ENCODE peak calls at places on chromosomes 16 and 17, in ten cellular contexts. Y is CD8-positive, alpha-beta T cell; S is testis; F is HAP-1; P is left ventricle myocardium inferior; D is esophagus muscularis mucosa; A is PC-9; B is right lobe of liver; T is transverse colon; Z is right atrium auricular region. H is an unnamed sample. For H3K27me3, the result is how much of the 10 kb centered on the place peaks cover.

GRCh38 chr16:52597772-52598483 is 51.0 kb upstream of the TOX3 start:
- DNase-seq in S (no peak), P (no peak), Y (no peak), A (no peak), T (peak), D (no peak), F (peak), B (no peak), Z (no peak), H (no peak)

GRCh38 chr16:86517652-86518258 is 7.4 kb downstream of the FOXF1 start:
- DNase-seq in Y (no peak), Z (no peak), D (peak), T (peak), P (peak), B (peak), F (peak), A (peak), S (peak), H (peak)

GRCh38 chr16:22188595-22189442 is 17.3 kb upstream of the EEF2K start:
- DNase-seq in S (peak), F (peak), A (peak), B (peak), D (no peak), T (peak), P (peak), Z (peak), Y (peak), H (peak)

GRCh38 chr17:80761421-80761871 is 216.8 kb downstream of the RPTOR start:
- DNase-seq in Z (no peak), A (peak), D (no peak), F (no peak), S (no peak), Y (peak), B (no peak), T (no peak), P (no peak), H (no peak)

GRCh38 chr17:28738680-28739384 is 5.0 kb upstream of the TRAF4 start:
- DNase-seq in P (no peak), Z (no peak), D (no peak), S (no peak), T (peak), F (no peak), A (no peak), Y (no peak), B (no peak), H (no peak)

GRCh38 chr16:70571623-70572022 is 48.0 kb downstream of the SF3B3 start:
- DNase-seq in Z (no peak), Y (no peak), B (no peak), A (no peak), T (no peak), P (no peak), S (no peak), F (no peak), D (no peak), H (no peak)

GRCh38 chr17:45787656-45788055 is 3.5 kb downstream of the CRHR1 start:
- DNase-seq in T (no peak), B (no peak), D (no peak), S (no peak), Z (no peak), F (no peak), P (no peak), Y (no peak), A (no peak), H (no peak)

GRCh38 chr16:85567101-85567866 is 45.8 kb upstream of the GSE1 start:
- DNase-seq in S (no peak), A (no peak), F (no peak), D (no peak), T (peak), Z (no peak), P (no peak), B (no peak), Y (no peak), H (no peak)

GRCh38 chr16:11147033-11147848 is 108.8 kb downstream of the SOCS1 start:
- DNase-seq in B (no peak), P (no peak), Y (no peak), F (no peak), S (no peak), T (no peak), Z (no peak), D (no peak), A (no peak), H (no peak)

GRCh38 chr16:87543436-87544191 is 50.8 kb upstream of the ZCCHC14 start:
- DNase-seq in B (no peak), D (no peak), S (no peak), F (no peak), Y (no peak), Z (no peak), T (no peak), P (no peak), A (no peak), H (no peak)

GRCh38 chr17:34163681-34164080 is 91.4 kb upstream of the CCL2 start:
- DNase-seq in F (peak), B (no peak), Z (no peak), T (no peak), A (no peak), D (no peak), S (peak), P (no peak), Y (no peak), H (peak)

GRCh38 chr17:82193520-82194236 is 19.0 kb downstream of the CCDC57 start:
- DNase-seq in T (peak), Y (no peak), Z (no peak), D (no peak), A (no peak), S (no peak), P (no peak), F (no peak), B (no peak), H (no peak)

GRCh38 chr16:72832640-72833039 is 215.3 kb downstream of the ZFHX3 start:
- DNase-seq in Z (peak), A (peak), D (peak), Y (peak), P (peak), S (peak), B (peak), T (peak), F (peak), H (peak)

GRCh38 chr17:29758255-29758654 is 135.5 kb upstream of the CORO6 start:
- DNase-seq in Y (no peak), F (no peak), B (no peak), S (no peak), D (no peak), P (no peak), T (no peak), A (no peak), Z (no peak), H (no peak)

GRCh38 chr17:63631626-63632025 is 9.4 kb downstream of the MAP3K3 start:
- DNase-seq in F (peak), S (no peak), Z (no peak), B (no peak), T (no peak), D (no peak), Y (no peak), P (no peak), A (no peak), H (no peak)

GRCh38 chr16:11576427-11577289 is 10.1 kb downstream of the LITAF start:
- DNase-seq in A (no peak), B (no peak), S (peak), D (no peak), T (no peak), Y (no peak), F (no peak), P (peak), Z (no peak), H (no peak)

GRCh38 chr16:23155445-23156049 is 6.3 kb upstream of the USP31 start:
- DNase-seq in A (no peak), T (peak), P (no peak), B (no peak), S (peak), D (no peak), Z (no peak), Y (no peak), F (no peak), H (peak)

GRCh38 chr16:10641953-10642949 is 52.5 kb downstream of the TEKT5 start:
- DNase-seq in D (no peak), Y (no peak), P (no peak), F (no peak), Z (no peak), T (no peak), S (peak), B (no peak), A (no peak), H (no peak)

GRCh38 chr17:40538019-40538935 is 27.0 kb downstream of the CCR7 start:
- DNase-seq in S (peak), Y (no peak), P (peak), F (no peak), D (no peak), B (peak), A (no peak), Z (no peak), T (no peak), H (peak)

GRCh38 chr17:59542960-59543635 is 22.3 kb upstream of the DHX40 start:
- DNase-seq in P (no peak), B (no peak), S (no peak), F (no peak), Z (no peak), Y (no peak), A (no peak), T (no peak), D (no peak), H (no peak)

GRCh38 chr16:54812229-54812628 is 118.4 kb upstream of the IRX5 start:
- DNase-seq in B (no peak), T (no peak), S (no peak), P (no peak), Z (no peak), Y (no peak), A (no peak), D (no peak), F (peak), H (no peak)

GRCh38 chr16:14015017-14015416 is 56.1 kb upstream of the MRTFB start:
- DNase-seq in B (no peak), P (no peak), T (no peak), A (no peak), Z (no peak), D (no peak), F (no peak), Y (no peak), S (no peak), H (no peak)

GRCh38 chr17:35046740-35047283 is 16.7 kb downstream of the RFFL start:
- DNase-seq in S (no peak), D (no peak), B (no peak), Y (peak), T (no peak), P (no peak), Z (no peak), F (peak), A (peak), H (peak)

GRCh38 chr16:11234884-11235702 is 20.9 kb downstream of the SOCS1 start:
- DNase-seq in P (no peak), A (no peak), Y (no peak), Z (no peak), D (no peak), S (no peak), F (no peak), B (no peak), T (no peak), H (no peak)

GRCh38 chr16:88649924-88650748 is 717 bp downstream of the CYBA start:
- DNase-seq in D (no peak), F (no peak), Y (no peak), A (no peak), T (peak), P (peak), Z (peak), S (no peak), B (peak), H (no peak)

GRCh38 chr16:4660454-4661007 is 32.8 kb upstream of the NUDT16L1 start:
- DNase-seq in Z (peak), P (peak), S (peak), F (no peak), T (peak), A (no peak), Y (peak), D (no peak), B (no peak), H (no peak)

GRCh38 chr17:81996757-81997441 is 19.5 kb downstream of the ASPSCR1 start:
- DNase-seq in P (no peak), T (no peak), A (no peak), F (no peak), S (no peak), Y (no peak), Z (no peak), D (no peak), B (no peak), H (no peak)

GRCh38 chr16:54928421-54929089 is 2.1 kb upstream of the IRX5 start:
- DNase-seq in B (peak), D (peak), S (peak), Y (no peak), Z (no peak), F (peak), A (no peak), P (peak), T (no peak), H (peak)

GRCh38 chr17:65674246-65675045 is 113.0 kb upstream of the AXIN2 start:
- DNase-seq in B (no peak), S (no peak), A (no peak), P (no peak), Y (no peak), T (no peak), Z (no peak), D (no peak), F (no peak), H (no peak)

GRCh38 chr17:15782809-15783208 is 50.7 kb downstream of the TBC1D26 start:
- DNase-seq in B (peak), A (no peak), T (peak), P (peak), D (no peak), Z (no peak), F (no peak), S (peak), Y (peak), H (no peak)

GRCh38 chr17:38608648-38609047 is 2.9 kb upstream of the SRCIN1 start:
- DNase-seq in F (no peak), D (no peak), Y (no peak), P (no peak), A (peak), Z (no peak), T (peak), B (peak), S (no peak), H (no peak)

GRCh38 chr17:57654040-57654775 is 90.9 kb downstream of the CCDC182 start:
- DNase-seq in F (no peak), A (no peak), Z (no peak), B (no peak), D (no peak), Y (no peak), S (no peak), P (no peak), T (no peak), H (no peak)

GRCh38 chr17:75406222-75406615 is 741 bp upstream of the GRB2 start:
- DNase-seq in Y (no peak), D (no peak), A (no peak), B (no peak), F (no peak), Z (no peak), P (no peak), T (no peak), S (no peak), H (no peak)

GRCh38 chr17:30821751-30822723 is 2.5 kb downstream of the CRLF3 start:
- DNase-seq in D (no peak), A (no peak), Z (no peak), F (no peak), T (no peak), B (no peak), S (no peak), P (no peak), Y (no peak), H (no peak)

GRCh38 chr17:37792787-37793186 is 47.9 kb upstream of the HNF1B start:
- DNase-seq in T (no peak), Z (no peak), S (no peak), F (no peak), B (no peak), Y (no peak), A (no peak), D (no peak), P (no peak), H (no peak)

GRCh38 chr16:63719926-63720325 is 1401.9 kb downstream of the CDH11 start:
- DNase-seq in P (no peak), A (no peak), F (no peak), T (no peak), D (no peak), Z (no peak), Y (no peak), B (no peak), S (no peak), H (no peak)

GRCh38 chr17:1695365-1695764 is 10.7 kb upstream of the PRPF8 start:
- DNase-seq in F (no peak), Z (no peak), P (no peak), D (no peak), S (no peak), T (no peak), Y (no peak), A (no peak), B (no peak), H (no peak)

GRCh38 chr16:20300312-20301097 is 26.8 kb downstream of the GP2 start:
- DNase-seq in T (peak), D (no peak), Z (peak), Y (no peak), P (peak), S (peak), B (peak), F (peak), A (peak), H (peak)
- H3K27me3 ChIP-seq in T (under half), D (under half), Z (under half), Y (under half), P (half or more), S (under half), B (under half), F (under half), A (under half), H (under half)

DNA sequence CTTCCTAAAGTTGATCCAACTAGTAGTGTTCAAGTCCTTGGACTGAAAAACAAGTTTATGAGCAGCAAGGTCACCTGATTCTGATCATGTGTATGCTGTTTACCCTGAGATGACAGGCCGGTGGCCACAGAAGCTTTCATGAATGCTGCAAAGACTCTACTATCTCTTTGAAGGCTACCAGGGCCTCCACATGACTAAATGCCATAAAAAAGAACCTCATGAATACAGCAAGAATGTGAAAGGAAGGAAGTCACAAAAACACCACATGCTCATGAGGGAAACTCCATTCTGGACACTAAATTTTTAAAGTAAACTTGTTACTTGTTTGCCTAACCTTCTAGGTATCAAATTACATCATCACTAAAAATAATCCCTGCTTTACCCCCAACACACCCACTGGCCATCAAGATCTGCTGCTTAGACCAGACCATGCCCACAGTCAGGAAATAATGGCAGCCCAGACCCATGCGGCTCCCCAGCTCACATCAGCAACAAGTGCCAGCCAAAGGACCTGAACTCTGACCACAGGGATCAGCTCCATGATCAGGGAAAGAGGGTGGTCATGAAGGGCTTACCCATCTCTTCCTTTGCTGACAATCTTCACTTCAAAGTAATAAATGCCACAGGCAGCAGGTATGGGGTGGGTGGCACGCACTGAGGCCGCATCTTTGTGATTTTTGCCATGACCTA is 1.4 kb downstream of the RANBP10 start:
- DNase-seq in Z (no peak), D (no peak), Y (no peak), S (no peak), A (no peak), B (no peak), T (no peak), F (no peak), P (no peak), H (no peak)
- H3K4me3 ChIP-seq in Z (peak), D (peak), Y (peak), S (no peak), A (peak), B (peak), T (peak), F (peak), P (peak), H (peak)

GRCh38 chr16:698911-699671 is 6.5 kb downstream of the FBXL16 start:
- DNase-seq in P (no peak), A (no peak), B (no peak), S (no peak), F (no peak), Y (no peak), T (no peak), D (no peak), Z (no peak), H (no peak)

GRCh38 chr16:704047-704446 is 1.6 kb downstream of the FBXL16 start:
- DNase-seq in P (no peak), D (no peak), T (no peak), F (no peak), Z (no peak), S (no peak), B (no peak), Y (no peak), A (no peak), H (no peak)

GRCh38 chr16:702341-702740 is 3.3 kb downstream of the FBXL16 start:
- DNase-seq in Z (no peak), T (no peak), A (no peak), D (no peak), S (no peak), B (no peak), F (no peak), P (no peak), Y (no peak), H (no peak)

GRCh38 chr16:703406-703805 is 2.2 kb downstream of the FBXL16 start:
- DNase-seq in B (no peak), Z (no peak), A (no peak), P (no peak), T (no peak), S (no peak), D (no peak), Y (no peak), F (no peak), H (no peak)

GRCh38 chr16:700684-701584 is 4.7 kb downstream of the FBXL16 start:
- DNase-seq in A (no peak), F (no peak), T (no peak), P (no peak), Y (no peak), Z (no peak), S (no peak), D (no peak), B (no peak), H (no peak)
- H3K27me3 ChIP-seq in A (under half), F (under half), T (half or more), P (half or more), Y (under half), Z (under half), S (under half), D (half or more), B (under half), H (half or more)

GRCh38 chr16:15640966-15641365 is 2.0 kb downstream of the MARF1 start:
- DNase-seq in T (no peak), B (no peak), A (no peak), P (no peak), Y (no peak), D (no peak), S (no peak), F (no peak), Z (no peak), H (no peak)
- H3K4me3 ChIP-seq in T (no peak), B (no peak), A (peak), P (no peak), Y (no peak), D (no peak), S (no peak), F (no peak), Z (no peak), H (no peak)

GRCh38 chr16:49281481-49281842 is at the start of gene CBLN1:
- DNase-seq in A (no peak), T (no peak), B (no peak), P (no peak), Y (no peak), Z (no peak), F (no peak), S (no peak), D (peak), H (no peak)

GRCh38 chr16:49282690-49283375 is 1.2 kb upstream of the CBLN1 start:
- DNase-seq in Y (no peak), D (peak), Z (no peak), B (no peak), F (no peak), P (no peak), T (no peak), A (no peak), S (peak), H (no peak)

GRCh38 chr16:49284962-49285361 is 3.3 kb upstream of the CBLN1 start:
- DNase-seq in A (no peak), Z (no peak), F (no peak), B (no peak), D (peak), T (no peak), Y (no peak), S (no peak), P (no peak), H (no peak)

GRCh38 chr16:49281843-49282642 is 405 bp upstream of the CBLN1 start:
- DNase-seq in A (no peak), S (peak), Z (no peak), Y (no peak), D (peak), F (peak), T (peak), P (peak), B (peak), H (peak)

DNA sequence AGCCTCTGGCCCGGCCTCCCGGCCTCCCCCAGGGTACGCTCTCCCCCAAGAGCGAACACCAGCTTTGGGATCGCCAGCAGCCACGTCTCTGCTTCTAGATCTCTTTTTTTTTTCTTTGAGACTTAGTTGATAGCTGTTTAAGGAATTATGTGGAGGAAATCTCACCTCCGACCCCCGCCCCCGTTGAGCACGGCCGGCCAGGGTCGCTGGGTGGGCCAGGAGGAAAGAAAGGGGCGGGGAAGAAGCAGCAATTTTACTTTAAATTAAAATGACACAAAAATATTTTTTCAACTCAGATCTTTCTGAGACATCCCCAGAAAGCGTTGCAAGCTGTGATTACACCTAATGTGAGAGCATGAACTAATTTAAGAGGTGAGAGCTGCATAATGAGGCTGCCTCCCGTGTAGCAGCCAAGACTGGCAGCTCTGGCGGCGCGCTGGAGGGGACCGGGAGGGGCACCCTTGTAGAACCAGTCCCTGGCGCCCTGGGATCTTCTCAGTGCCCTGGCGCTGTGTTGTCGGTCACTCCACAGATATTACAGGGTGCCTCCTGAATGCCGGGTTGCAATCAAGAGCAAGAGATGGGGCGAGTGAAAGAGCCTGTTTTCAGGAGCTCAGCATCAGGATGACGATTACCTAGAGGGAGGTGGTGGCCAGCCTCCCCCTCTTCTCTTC is 1.9 kb upstream of the CBLN1 start:
- DNase-seq in P (no peak), A (no peak), Y (no peak), D (peak), B (no peak), Z (no peak), T (no peak), F (no peak), S (no peak), H (no peak)
- H3K27me3 ChIP-seq in P (half or more), A (under half), Y (under half), D (under half), B (under half), Z (under half), T (half or more), F (half or more), S (under half), H (under half)

H was measured in MG63.